ENCODE peak calls at places on chromosomes 3 and 15, in four cellular contexts. S, E, X and B are unnamed samples.

GRCh38 chr15:74274485-74275038 is 38.4 kb downstream of the CCDC33 start:
- DNase-seq in E (no peak), X (no peak), S (no peak), B (no peak)

GRCh38 chr15:25768271-25768670 is 94.9 kb downstream of the ATP10A start:
- DNase-seq in E (no peak), X (no peak), S (no peak), B (no peak)

GRCh38 chr3:37179144-37179967 is 5.0 kb upstream of the LRRFIP2 start:
- DNase-seq in S (no peak), X (no peak), E (no peak), B (no peak)

GRCh38 chr3:11116336-11117059 is 37.8 kb upstream of the HRH1 start:
- DNase-seq in X (no peak), S (no peak), E (no peak), B (no peak)

GRCh38 chr3:47424434-47425382 is 43.9 kb downstream of the PTPN23 start:
- DNase-seq in S (no peak), X (no peak), E (no peak), B (no peak)

GRCh38 chr3:106728315-106728821 is 648.9 kb upstream of the CCDC54 start:
- DNase-seq in S (no peak), X (no peak), E (no peak), B (no peak)

GRCh38 chr3:135077186-135077585 is 282.1 kb downstream of the EPHB1 start:
- DNase-seq in X (no peak), S (no peak), E (no peak), B (no peak)

GRCh38 chr3:69232447-69232846 is 110.1 kb upstream of the LMOD3 start:
- DNase-seq in S (no peak), E (no peak), X (no peak), B (no peak)

GRCh38 chr15:73927003-73927475 is 777 bp downstream of the LOXL1 start:
- DNase-seq in S (peak), E (peak), X (peak), B (peak)